ENCODE peak calls at places on chromosomes 6 and 20, in nine cellular contexts. S, P, K, Z, U, Q, X, L and A are unnamed samples.

GRCh38 chr6:34146801-34147592 is 1.1 kb upstream of the GRM4 start:
- DNase-seq in S (no peak), P (peak; percentile 58), K (no peak), Z (no peak), U (no peak), Q (no peak), X (no peak), L (no peak), A (no peak)

GRCh38 chr6:40325041-40325440 is 262.1 kb downstream of the LRFN2 start:
- DNase-seq in S (no peak), P (no peak), K (peak; percentile 63), Z (no peak), U (no peak), Q (no peak), X (no peak), L (no peak), A (no peak)

GRCh38 chr6:219641-220198 is 72.6 kb upstream of the DUSP22 start:
- DNase-seq in S (peak; percentile 93), P (peak; percentile 11), K (peak; percentile 22), Z (no peak), U (no peak), Q (no peak), X (peak; percentile 74), L (peak; percentile 45), A (peak; percentile 58)

GRCh38 chr6:168169624-168170023 is 90.6 kb upstream of the FRMD1 start:
- DNase-seq in S (no peak), P (no peak), K (no peak), Z (no peak), U (peak; percentile 11), Q (no peak), X (no peak), L (no peak), A (no peak)

GRCh38 chr20:43545837-43546578 is 12.8 kb upstream of the SGK2 start:
- DNase-seq in S (no peak), P (no peak), K (no peak), Z (no peak), U (no peak), Q (no peak), X (no peak), L (no peak), A (no peak)

GRCh38 chr6:24924956-24925355 is 10.8 kb downstream of the RIPOR2 start:
- DNase-seq in S (no peak), P (no peak), K (no peak), Z (no peak), U (no peak), Q (no peak), X (no peak), L (no peak), A (no peak)

GRCh38 chr6:110646419-110646698 is 168.9 kb downstream of the CDK19 start:
- DNase-seq in S (no peak), P (no peak), K (no peak), Z (no peak), U (no peak), Q (no peak), X (peak; percentile 3), L (no peak), A (no peak)

GRCh38 chr20:41702647-41703046 is 84.5 kb upstream of the CHD6 start:
- DNase-seq in S (no peak), P (no peak), K (no peak), Z (no peak), U (no peak), Q (no peak), X (no peak), L (no peak), A (no peak)

GRCh38 chr6:146289816-146290588 is 253.6 kb upstream of the RAB32 start:
- DNase-seq in S (peak; percentile 64), P (peak; percentile 71), K (no peak), Z (no peak), U (no peak), Q (no peak), X (no peak), L (no peak), A (no peak)

GRCh38 chr20:42313704-42314103 is 695.5 kb upstream of the CHD6 start:
- DNase-seq in S (no peak), P (no peak), K (no peak), Z (no peak), U (no peak), Q (no peak), X (no peak), L (no peak), A (no peak)

GRCh38 chr6:136031982-136032381 is 180.5 kb downstream of the PDE7B start:
- DNase-seq in S (no peak), P (peak; percentile 61), K (no peak), Z (no peak), U (no peak), Q (no peak), X (no peak), L (no peak), A (no peak)

GRCh38 chr20:58618694-58619540 is 32.2 kb upstream of the STX16 start:
- DNase-seq in S (no peak), P (peak; percentile 88), K (no peak), Z (peak; percentile 42), U (no peak), Q (no peak), X (no peak), L (peak; percentile 18), A (no peak)

GRCh38 chr6:29750709-29751108 is 27.5 kb downstream of the HLA-F start:
- DNase-seq in S (no peak), P (no peak), K (no peak), Z (no peak), U (no peak), Q (no peak), X (no peak), L (no peak), A (no peak)

GRCh38 chr6:16132909-16133308 is 4.0 kb downstream of the MYLIP start:
- DNase-seq in S (no peak), P (no peak), K (no peak), Z (no peak), U (no peak), Q (no peak), X (no peak), L (no peak), A (no peak)

GRCh38 chr20:32207211-32207625 is 325 bp downstream of the PLAGL2 start:
- DNase-seq in S (no peak), P (no peak), K (no peak), Z (no peak), U (no peak), Q (no peak), X (no peak), L (no peak), A (no peak)

GRCh38 chr6:140572129-140572528 is 1197.7 kb upstream of the CITED2 start:
- DNase-seq in S (no peak), P (peak; percentile 96), K (no peak), Z (no peak), U (no peak), Q (no peak), X (no peak), L (no peak), A (no peak)

GRCh38 chr6:142627474-142627873 is 317.5 kb downstream of the HIVEP2 start:
- DNase-seq in S (no peak), P (no peak), K (no peak), Z (no peak), U (no peak), Q (no peak), X (no peak), L (no peak), A (no peak)

GRCh38 chr20:59340186-59340885 is 39.9 kb downstream of the EDN3 start:
- DNase-seq in S (no peak), P (no peak), K (no peak), Z (no peak), U (no peak), Q (no peak), X (no peak), L (no peak), A (no peak)

GRCh38 chr6:109236140-109237081 is 141.1 kb downstream of the CEP57L1 start:
- DNase-seq in S (no peak), P (no peak), K (peak; percentile 72), Z (peak; percentile 44), U (no peak), Q (no peak), X (no peak), L (peak; percentile 56), A (peak; percentile 11)

GRCh38 chr6:6583836-6584235 is 4.7 kb upstream of the LY86 start:
- DNase-seq in S (no peak), P (no peak), K (no peak), Z (no peak), U (no peak), Q (no peak), X (peak; percentile 31), L (no peak), A (no peak)

GRCh38 chr6:105835373-105835772 is 250.8 kb upstream of the PRDM1 start:
- DNase-seq in S (no peak), P (peak; percentile 22), K (no peak), Z (peak; percentile 54), U (no peak), Q (no peak), X (no peak), L (no peak), A (peak; percentile 39)
- TF ChIP-seq CTCF in S (peak; percentile 44), P (peak; percentile 33), K (no peak), Z (peak; percentile 56), U (peak; percentile 20), Q (no peak), X (peak; percentile 51), L (no peak), A (peak; percentile 40)

GRCh38 chr20:10357974-10358373 is 76.0 kb downstream of the MKKS start:
- DNase-seq in S (no peak), P (no peak), K (no peak), Z (no peak), U (no peak), Q (no peak), X (no peak), L (no peak), A (no peak)
- TF ChIP-seq CTCF in S (peak; percentile 32), P (peak; percentile 53), K (no peak), Z (peak; percentile 65), U (no peak), Q (peak; percentile 10), X (no peak), L (no peak), A (peak; percentile 18)

GRCh38 chr6:43391448-43392031 is 22.1 kb upstream of the ZNF318 start:
- DNase-seq in S (no peak), P (no peak), K (no peak), Z (no peak), U (peak; percentile 66), Q (no peak), X (no peak), L (no peak), A (peak; percentile 29)

GRCh38 chr6:43389713-43390265 is 20.3 kb upstream of the ZNF318 start:
- DNase-seq in S (no peak), P (no peak), K (no peak), Z (no peak), U (no peak), Q (no peak), X (no peak), L (no peak), A (no peak)

GRCh38 chr6:43383021-43383667 is 13.7 kb upstream of the ZNF318 start:
- DNase-seq in S (no peak), P (peak; percentile 46), K (no peak), Z (no peak), U (no peak), Q (no peak), X (no peak), L (no peak), A (no peak)

GRCh38 chr6:43386492-43386891 is 17.0 kb upstream of the ZNF318 start:
- DNase-seq in S (no peak), P (peak; percentile 17), K (no peak), Z (no peak), U (no peak), Q (no peak), X (no peak), L (no peak), A (no peak)
- TF ChIP-seq CTCF in S (no peak), P (peak; percentile 55), K (no peak), Z (no peak), U (no peak), Q (no peak), X (peak; percentile 14), L (no peak), A (peak; percentile 31)

GRCh38 chr6:3418521-3419060 is 38.3 kb downstream of the SLC22A23 start:
- DNase-seq in S (no peak), P (no peak), K (peak; percentile 71), Z (no peak), U (no peak), Q (no peak), X (no peak), L (peak; percentile 48), A (no peak)
- TF ChIP-seq CTCF in S (no peak), P (no peak), K (no peak), Z (no peak), U (no peak), Q (no peak), X (no peak), L (no peak), A (no peak)